ENCODE peak calls at places on chromosomes 16 and 17, in seven cellular contexts. One of them, this sample, is unnamed.

GRCh38 chr17:80499961-80500665 is 23.7 kb upstream of the NPTX1 start:
- DNase-seq in pancreas: no peak
- DNase-seq in LNCaP clone FGC: no peak
- DNase-seq in A549: no peak
- DNase-seq in keratinocyte: no peak
- DNase-seq in heart right ventricle: no peak
- DNase-seq in mesothelial cell of epicardium: no peak
- DNase-seq in this sample: peak; percentile 43

GRCh38 chr16:29729116-29729521 is 16.7 kb downstream of the C16orf54 start:
- DNase-seq in pancreas: no peak
- DNase-seq in LNCaP clone FGC: peak; percentile 6
- DNase-seq in A549: peak; percentile 68
- DNase-seq in keratinocyte: peak; percentile 1
- DNase-seq in heart right ventricle: no peak
- DNase-seq in mesothelial cell of epicardium: no peak
- DNase-seq in this sample: no peak

GRCh38 chr17:58960068-58960467 is 146.6 kb downstream of the TRIM37 start:
- DNase-seq in pancreas: no peak
- DNase-seq in LNCaP clone FGC: peak; percentile 91
- DNase-seq in A549: peak; percentile 61
- DNase-seq in keratinocyte: peak; percentile 7
- DNase-seq in heart right ventricle: no peak
- DNase-seq in mesothelial cell of epicardium: no peak
- DNase-seq in this sample: no peak

GRCh38 chr16:69039333-69039941 is 66.0 kb upstream of the HAS3 start:
- DNase-seq in pancreas: no peak
- DNase-seq in LNCaP clone FGC: no peak
- DNase-seq in A549: no peak
- DNase-seq in keratinocyte: no peak
- DNase-seq in heart right ventricle: no peak
- DNase-seq in mesothelial cell of epicardium: no peak
- DNase-seq in this sample: no peak

GRCh38 chr16:10362077-10362863 is 23.6 kb upstream of the ATF7IP2 start:
- DNase-seq in pancreas: no peak
- DNase-seq in LNCaP clone FGC: no peak
- DNase-seq in A549: no peak
- DNase-seq in keratinocyte: no peak
- DNase-seq in heart right ventricle: no peak
- DNase-seq in mesothelial cell of epicardium: no peak
- DNase-seq in this sample: no peak

GRCh38 chr16:12341423-12341822 is 364.9 kb downstream of the SNX29 start:
- DNase-seq in pancreas: no peak
- DNase-seq in LNCaP clone FGC: no peak
- DNase-seq in A549: peak; percentile 46
- DNase-seq in keratinocyte: peak; percentile 60
- DNase-seq in heart right ventricle: no peak
- DNase-seq in mesothelial cell of epicardium: no peak
- DNase-seq in this sample: no peak

GRCh38 chr16:85027968-85028637 is 508 bp downstream of the KIAA0513 start:
- DNase-seq in pancreas: peak; percentile 39
- DNase-seq in LNCaP clone FGC: no peak
- DNase-seq in A549: no peak
- DNase-seq in keratinocyte: no peak
- DNase-seq in heart right ventricle: no peak
- DNase-seq in mesothelial cell of epicardium: no peak
- DNase-seq in this sample: peak; percentile 73

GRCh38 chr16:17379121-17379571 is 91.6 kb downstream of the XYLT1 start:
- DNase-seq in pancreas: no peak
- DNase-seq in LNCaP clone FGC: no peak
- DNase-seq in A549: no peak
- DNase-seq in keratinocyte: no peak
- DNase-seq in heart right ventricle: peak; percentile 56
- DNase-seq in mesothelial cell of epicardium: peak; percentile 53
- DNase-seq in this sample: no peak

GRCh38 chr16:87602005-87602790 is at the start of gene JPH3:
- DNase-seq in pancreas: no peak
- DNase-seq in LNCaP clone FGC: no peak
- DNase-seq in A549: peak; percentile 20
- DNase-seq in keratinocyte: no peak
- DNase-seq in heart right ventricle: no peak
- DNase-seq in mesothelial cell of epicardium: peak; percentile 57
- DNase-seq in this sample: peak; percentile 48

GRCh38 chr16:31331141-31331764 is 23.7 kb upstream of the ITGAX start:
- DNase-seq in pancreas: no peak
- DNase-seq in LNCaP clone FGC: no peak
- DNase-seq in A549: no peak
- DNase-seq in keratinocyte: no peak
- DNase-seq in heart right ventricle: no peak
- DNase-seq in mesothelial cell of epicardium: no peak
- DNase-seq in this sample: no peak

GRCh38 chr16:56518435-56518834 is 1.4 kb downstream of the BBS2 start:
- DNase-seq in pancreas: no peak
- DNase-seq in LNCaP clone FGC: no peak
- DNase-seq in A549: no peak
- DNase-seq in keratinocyte: no peak
- DNase-seq in heart right ventricle: no peak
- DNase-seq in mesothelial cell of epicardium: no peak
- DNase-seq in this sample: no peak

GRCh38 chr16:31354394-31355291 is at the start of gene ITGAX:
- DNase-seq in pancreas: peak; percentile 72
- DNase-seq in LNCaP clone FGC: no peak
- DNase-seq in A549: peak; percentile 49
- DNase-seq in keratinocyte: no peak
- DNase-seq in heart right ventricle: no peak
- DNase-seq in mesothelial cell of epicardium: no peak
- DNase-seq in this sample: no peak

GRCh38 chr16:31348578-31348977 is 6.4 kb upstream of the ITGAX start:
- DNase-seq in pancreas: no peak
- DNase-seq in LNCaP clone FGC: no peak
- DNase-seq in A549: no peak
- DNase-seq in keratinocyte: no peak
- DNase-seq in heart right ventricle: no peak
- DNase-seq in mesothelial cell of epicardium: no peak
- DNase-seq in this sample: no peak

GRCh38 chr17:59962739-59963318 is 1.7 kb downstream of the RNFT1 start:
- DNase-seq in pancreas: no peak
- DNase-seq in LNCaP clone FGC: no peak
- DNase-seq in A549: no peak
- DNase-seq in keratinocyte: no peak
- DNase-seq in heart right ventricle: no peak
- DNase-seq in mesothelial cell of epicardium: no peak
- DNase-seq in this sample: no peak

GRCh38 chr17:50426814-50427787 is 1.1 kb downstream of the ACSF2 start:
- DNase-seq in pancreas: no peak
- DNase-seq in LNCaP clone FGC: no peak
- DNase-seq in A549: peak; percentile 84
- DNase-seq in keratinocyte: no peak
- DNase-seq in heart right ventricle: no peak
- DNase-seq in mesothelial cell of epicardium: no peak
- DNase-seq in this sample: peak; percentile 46
- TF ChIP-seq CTCF in pancreas: no peak
- TF ChIP-seq CTCF in LNCaP clone FGC: peak; percentile 30
- TF ChIP-seq CTCF in A549: peak; percentile 43
- TF ChIP-seq CTCF in keratinocyte: peak; percentile 62
- TF ChIP-seq CTCF in heart right ventricle: no peak
- TF ChIP-seq CTCF in mesothelial cell of epicardium: no peak
- TF ChIP-seq CTCF in this sample: no peak

GRCh38 chr17:68462381-68463210 is 5.3 kb upstream of the WIPI1 start:
- DNase-seq in pancreas: peak; percentile 68
- DNase-seq in LNCaP clone FGC: peak; percentile 56
- DNase-seq in A549: peak; percentile 87
- DNase-seq in keratinocyte: no peak
- DNase-seq in heart right ventricle: peak; percentile 65
- DNase-seq in mesothelial cell of epicardium: peak; percentile 67
- DNase-seq in this sample: peak; percentile 61

GRCh38 chr17:68470959-68471358 is 13.7 kb upstream of the WIPI1 start:
- DNase-seq in pancreas: no peak
- DNase-seq in LNCaP clone FGC: no peak
- DNase-seq in A549: no peak
- DNase-seq in keratinocyte: no peak
- DNase-seq in heart right ventricle: no peak
- DNase-seq in mesothelial cell of epicardium: no peak
- DNase-seq in this sample: no peak

GRCh38 chr17:68463211-68463990 is 6.1 kb upstream of the WIPI1 start:
- DNase-seq in pancreas: no peak
- DNase-seq in LNCaP clone FGC: no peak
- DNase-seq in A549: no peak
- DNase-seq in keratinocyte: no peak
- DNase-seq in heart right ventricle: no peak
- DNase-seq in mesothelial cell of epicardium: no peak
- DNase-seq in this sample: no peak

GRCh38 chr17:68468785-68469184 is 11.5 kb upstream of the WIPI1 start:
- DNase-seq in pancreas: no peak
- DNase-seq in LNCaP clone FGC: no peak
- DNase-seq in A549: no peak
- DNase-seq in keratinocyte: no peak
- DNase-seq in heart right ventricle: no peak
- DNase-seq in mesothelial cell of epicardium: no peak
- DNase-seq in this sample: no peak

GRCh38 chr17:68468334-68468733 is 11.0 kb upstream of the WIPI1 start:
- DNase-seq in pancreas: no peak
- DNase-seq in LNCaP clone FGC: no peak
- DNase-seq in A549: no peak
- DNase-seq in keratinocyte: no peak
- DNase-seq in heart right ventricle: no peak
- DNase-seq in mesothelial cell of epicardium: no peak
- DNase-seq in this sample: no peak
- TF ChIP-seq CTCF in pancreas: no peak
- TF ChIP-seq CTCF in LNCaP clone FGC: no peak
- TF ChIP-seq CTCF in A549: no peak
- TF ChIP-seq CTCF in keratinocyte: no peak
- TF ChIP-seq CTCF in heart right ventricle: no peak
- TF ChIP-seq CTCF in mesothelial cell of epicardium: no peak
- TF ChIP-seq CTCF in this sample: no peak

GRCh38 chr17:75978938-75979704 is at the start of the genes ACOX1 and TEN1:
- DNase-seq in pancreas: peak; percentile 99
- DNase-seq in LNCaP clone FGC: peak; percentile 87
- DNase-seq in A549: peak; percentile 99
- DNase-seq in keratinocyte: peak; percentile 73
- DNase-seq in heart right ventricle: peak; percentile 98
- DNase-seq in mesothelial cell of epicardium: peak; percentile 96
- DNase-seq in this sample: peak; percentile 96
- TF ChIP-seq CTCF in pancreas: no peak
- TF ChIP-seq CTCF in LNCaP clone FGC: peak; percentile 39
- TF ChIP-seq CTCF in A549: peak; percentile 21
- TF ChIP-seq CTCF in keratinocyte: no peak
- TF ChIP-seq CTCF in heart right ventricle: peak; percentile 37
- TF ChIP-seq CTCF in mesothelial cell of epicardium: peak; percentile 48
- TF ChIP-seq CTCF in this sample: peak; percentile 42

GRCh38 chr16:354971-355441 is 2.5 kb upstream of the AXIN1 start:
- DNase-seq in pancreas: no peak
- DNase-seq in LNCaP clone FGC: no peak
- DNase-seq in A549: no peak
- DNase-seq in keratinocyte: no peak
- DNase-seq in heart right ventricle: no peak
- DNase-seq in mesothelial cell of epicardium: no peak
- DNase-seq in this sample: no peak

GRCh38 chr16:354286-354881 is 1.9 kb upstream of the AXIN1 start:
- DNase-seq in pancreas: no peak
- DNase-seq in LNCaP clone FGC: no peak
- DNase-seq in A549: no peak
- DNase-seq in keratinocyte: peak; percentile 81
- DNase-seq in heart right ventricle: peak; percentile 20
- DNase-seq in mesothelial cell of epicardium: no peak
- DNase-seq in this sample: no peak

GRCh38 chr16:351804-352520 is 561 bp downstream of the AXIN1 start:
- DNase-seq in pancreas: no peak
- DNase-seq in LNCaP clone FGC: no peak
- DNase-seq in A549: no peak
- DNase-seq in keratinocyte: no peak
- DNase-seq in heart right ventricle: peak; percentile 57
- DNase-seq in mesothelial cell of epicardium: no peak
- DNase-seq in this sample: no peak

GRCh38 chr16:353404-354285 is 1.1 kb upstream of the AXIN1 start:
- DNase-seq in pancreas: no peak
- DNase-seq in LNCaP clone FGC: no peak
- DNase-seq in A549: no peak
- DNase-seq in keratinocyte: no peak
- DNase-seq in heart right ventricle: peak; percentile 28
- DNase-seq in mesothelial cell of epicardium: no peak
- DNase-seq in this sample: no peak

DNA sequence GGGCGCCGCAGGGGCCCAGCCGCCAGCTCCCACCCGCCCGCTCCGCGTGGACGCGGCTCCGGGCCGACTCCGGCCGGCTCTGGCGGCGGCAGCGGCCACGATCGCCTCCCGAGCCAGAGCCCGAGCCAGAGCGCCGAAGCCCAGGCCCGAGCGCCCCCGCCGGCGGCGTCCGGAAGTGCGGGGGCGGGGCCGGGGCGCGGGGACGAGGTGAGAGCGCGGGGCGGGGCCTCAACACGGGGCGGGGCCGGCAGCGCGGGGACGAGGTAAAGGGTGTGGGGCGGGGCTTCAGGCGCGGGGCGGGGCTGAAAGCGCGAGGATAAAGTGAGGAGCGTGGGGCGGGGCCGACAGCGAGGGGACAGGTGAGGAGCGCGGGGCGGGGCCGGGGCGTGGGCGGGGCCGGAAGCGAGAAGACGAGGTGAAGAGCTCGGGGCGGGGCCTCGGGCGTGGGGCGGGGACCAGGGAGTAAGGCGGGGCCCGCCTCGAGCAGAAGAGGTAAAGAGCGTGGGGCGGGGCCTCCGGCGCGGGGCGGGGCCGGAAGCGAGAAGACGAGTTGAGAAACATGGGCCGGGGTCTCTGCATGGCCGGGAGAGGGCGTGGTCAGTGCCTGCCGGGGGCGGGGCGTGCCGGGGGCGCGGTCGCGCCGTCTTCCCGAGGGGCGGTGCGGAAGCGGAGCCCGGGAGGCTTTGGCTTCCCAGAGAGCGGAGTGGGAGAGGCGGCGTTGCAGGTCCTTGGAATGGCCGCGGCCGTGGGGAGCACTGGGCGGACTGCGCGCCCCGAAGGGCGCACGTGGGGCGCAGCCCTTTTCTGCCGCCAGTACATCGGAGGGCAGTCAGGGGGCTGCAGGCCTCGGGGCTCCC is at the start of gene AXIN1:
- DNase-seq in pancreas: peak; percentile 100
- DNase-seq in LNCaP clone FGC: peak; percentile 75
- DNase-seq in A549: peak; percentile 98
- DNase-seq in keratinocyte: peak; percentile 88
- DNase-seq in heart right ventricle: peak; percentile 99
- DNase-seq in mesothelial cell of epicardium: peak; percentile 100
- DNase-seq in this sample: peak; percentile 99
- TF ChIP-seq CTCF in pancreas: no peak
- TF ChIP-seq CTCF in LNCaP clone FGC: peak; percentile 70
- TF ChIP-seq CTCF in A549: peak; percentile 62
- TF ChIP-seq CTCF in keratinocyte: no peak
- TF ChIP-seq CTCF in heart right ventricle: peak; percentile 60
- TF ChIP-seq CTCF in mesothelial cell of epicardium: peak; percentile 37
- TF ChIP-seq CTCF in this sample: peak; percentile 65

GRCh38 chr17:27970587-27970986 is 71.9 kb upstream of the NLK start:
- DNase-seq in pancreas: no peak
- DNase-seq in LNCaP clone FGC: no peak
- DNase-seq in A549: no peak
- DNase-seq in keratinocyte: no peak
- DNase-seq in heart right ventricle: no peak
- DNase-seq in mesothelial cell of epicardium: no peak
- DNase-seq in this sample: no peak
- TF ChIP-seq CTCF in pancreas: no peak
- TF ChIP-seq CTCF in LNCaP clone FGC: no peak
- TF ChIP-seq CTCF in A549: no peak
- TF ChIP-seq CTCF in keratinocyte: no peak
- TF ChIP-seq CTCF in heart right ventricle: no peak
- TF ChIP-seq CTCF in mesothelial cell of epicardium: no peak
- TF ChIP-seq CTCF in this sample: no peak

GRCh38 chr17:49435630-49436029 is 20.9 kb upstream of the PHB1 start:
- DNase-seq in pancreas: no peak
- DNase-seq in LNCaP clone FGC: no peak
- DNase-seq in A549: no peak
- DNase-seq in keratinocyte: no peak
- DNase-seq in heart right ventricle: no peak
- DNase-seq in mesothelial cell of epicardium: no peak
- DNase-seq in this sample: no peak
- TF ChIP-seq CTCF in pancreas: no peak
- TF ChIP-seq CTCF in LNCaP clone FGC: no peak
- TF ChIP-seq CTCF in A549: no peak
- TF ChIP-seq CTCF in keratinocyte: no peak
- TF ChIP-seq CTCF in heart right ventricle: no peak
- TF ChIP-seq CTCF in mesothelial cell of epicardium: no peak
- TF ChIP-seq CTCF in this sample: no peak

This sample was measured in glutamatergic neuron.